ENCODE peak calls at places on chromosomes 2 and 18, in ten cellular contexts. U is hepatocyte, J is endothelial cell of umbilical vein, M is PC-9, L is vagina, K is GM23248, Y is colonic mucosa, C is body of pancreas, S is aorta, A is stomach. O is an unnamed sample.

GRCh38 chr18:69469444-69469919 is 68.8 kb downstream of the DOK6 start:
- DNase-seq in U (no peak), J (no peak), M (no peak), L (no peak), K (peak; percentile 7), Y (no peak), C (no peak), S (peak; percentile 71), A (no peak), O (peak; percentile 11)

GRCh38 chr2:222433381-222434173 is 9.2 kb downstream of the SGPP2 start:
- DNase-seq in U (no peak), J (no peak), M (peak; percentile 84), L (peak; percentile 81), K (no peak), Y (no peak), C (no peak), S (no peak), A (no peak), O (no peak)

GRCh38 chr2:29606105-29606871 is 315.1 kb downstream of the ALK start:
- DNase-seq in U (no peak), J (no peak), M (no peak), L (no peak), K (peak; percentile 83), Y (no peak), C (no peak), S (no peak), A (no peak), O (no peak)

GRCh38 chr2:231410293-231411004 is 14.9 kb downstream of the B3GNT7 start:
- DNase-seq in U (no peak), J (no peak), M (no peak), L (no peak), K (no peak), Y (no peak), C (no peak), S (no peak), A (no peak), O (no peak)

GRCh38 chr2:27024188-27024587 is 8.6 kb upstream of the TMEM214 start:
- DNase-seq in U (no peak), J (no peak), M (no peak), L (no peak), K (peak; percentile 19), Y (no peak), C (no peak), S (no peak), A (no peak), O (no peak)

GRCh38 chr2:67927489-67927888 is 135.3 kb downstream of the C1D start:
- DNase-seq in U (no peak), J (no peak), M (no peak), L (no peak), K (no peak), Y (no peak), C (no peak), S (no peak), A (no peak), O (no peak)

GRCh38 chr18:79332601-79333000 is 63.1 kb upstream of the NFATC1 start:
- DNase-seq in U (no peak), J (no peak), M (no peak), L (no peak), K (no peak), Y (no peak), C (no peak), S (no peak), A (no peak), O (no peak)

GRCh38 chr2:118224144-118224887 is 136.0 kb downstream of the INSIG2 start:
- DNase-seq in U (peak; percentile 21), J (no peak), M (no peak), L (no peak), K (peak; percentile 74), Y (peak; percentile 20), C (no peak), S (no peak), A (no peak), O (no peak)

GRCh38 chr2:241844831-241845578 is 13.7 kb downstream of the PDCD1 start:
- DNase-seq in U (no peak), J (no peak), M (no peak), L (no peak), K (no peak), Y (peak; percentile 13), C (no peak), S (peak; percentile 72), A (no peak), O (no peak)

GRCh38 chr2:241844066-241844728 is 14.5 kb downstream of the PDCD1 start:
- DNase-seq in U (peak; percentile 93), J (peak; percentile 44), M (no peak), L (no peak), K (peak; percentile 86), Y (peak; percentile 78), C (peak; percentile 68), S (peak; percentile 97), A (peak; percentile 77), O (peak; percentile 56)

GRCh38 chr2:241842620-241843211 is 16.0 kb downstream of the PDCD1 start:
- DNase-seq in U (peak; percentile 24), J (no peak), M (no peak), L (no peak), K (no peak), Y (no peak), C (peak; percentile 35), S (peak; percentile 85), A (peak; percentile 50), O (peak; percentile 42)

GRCh38 chr2:241842067-241842415 is 16.7 kb downstream of the PDCD1 start:
- DNase-seq in U (no peak), J (no peak), M (no peak), L (no peak), K (no peak), Y (no peak), C (no peak), S (peak; percentile 62), A (no peak), O (no peak)

DNA sequence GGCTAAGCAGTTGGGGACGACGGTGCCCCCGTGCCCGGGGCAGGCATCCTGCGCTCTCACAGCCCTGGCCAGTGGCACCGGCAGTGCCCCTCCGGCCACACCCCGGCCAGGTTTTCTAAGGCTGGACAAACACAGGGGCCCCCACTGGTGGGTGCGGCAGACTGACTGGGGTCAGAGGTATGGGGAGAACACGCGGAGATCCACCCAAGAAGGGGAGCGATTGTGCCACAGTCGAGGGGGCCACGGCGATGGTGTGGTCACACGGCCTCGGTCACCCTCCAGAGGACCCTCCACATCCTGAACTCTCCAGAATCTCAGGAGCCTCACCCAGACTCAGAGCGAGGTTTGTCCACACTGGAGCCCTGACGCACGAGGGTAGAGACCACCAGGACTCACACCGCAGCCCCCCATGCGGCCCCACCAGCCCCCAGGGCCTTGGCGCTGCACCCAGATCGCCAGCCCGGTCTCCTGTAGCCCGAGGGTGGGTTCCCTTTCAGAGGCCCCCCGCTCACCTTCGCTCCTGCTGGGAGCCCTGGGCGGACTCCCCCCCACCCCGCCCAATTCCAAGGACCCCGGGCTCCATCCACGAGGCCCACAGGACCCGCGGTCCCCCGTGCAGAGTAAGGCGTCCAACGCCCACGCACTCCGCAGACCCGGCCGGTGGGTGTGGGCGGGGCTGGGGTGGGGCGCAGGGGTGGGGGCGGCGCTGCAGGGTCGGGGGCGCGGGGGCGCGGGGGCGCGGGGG is 15.2 kb downstream of the PDCD1 start:
- DNase-seq in U (no peak), J (no peak), M (no peak), L (no peak), K (no peak), Y (peak; percentile 21), C (no peak), S (peak; percentile 72), A (no peak), O (no peak)
- H3K27ac ChIP-seq in U (no peak overlapping the region), J (no peak overlapping the region), M (no peak overlapping the region), L (peak overlapping the region; percentile 73), K (no peak overlapping the region), Y (peak overlapping the region; percentile 32), C (no peak overlapping the region), S (no peak overlapping the region), A (peak overlapping the region; percentile 72), O (no peak overlapping the region)

DNA sequence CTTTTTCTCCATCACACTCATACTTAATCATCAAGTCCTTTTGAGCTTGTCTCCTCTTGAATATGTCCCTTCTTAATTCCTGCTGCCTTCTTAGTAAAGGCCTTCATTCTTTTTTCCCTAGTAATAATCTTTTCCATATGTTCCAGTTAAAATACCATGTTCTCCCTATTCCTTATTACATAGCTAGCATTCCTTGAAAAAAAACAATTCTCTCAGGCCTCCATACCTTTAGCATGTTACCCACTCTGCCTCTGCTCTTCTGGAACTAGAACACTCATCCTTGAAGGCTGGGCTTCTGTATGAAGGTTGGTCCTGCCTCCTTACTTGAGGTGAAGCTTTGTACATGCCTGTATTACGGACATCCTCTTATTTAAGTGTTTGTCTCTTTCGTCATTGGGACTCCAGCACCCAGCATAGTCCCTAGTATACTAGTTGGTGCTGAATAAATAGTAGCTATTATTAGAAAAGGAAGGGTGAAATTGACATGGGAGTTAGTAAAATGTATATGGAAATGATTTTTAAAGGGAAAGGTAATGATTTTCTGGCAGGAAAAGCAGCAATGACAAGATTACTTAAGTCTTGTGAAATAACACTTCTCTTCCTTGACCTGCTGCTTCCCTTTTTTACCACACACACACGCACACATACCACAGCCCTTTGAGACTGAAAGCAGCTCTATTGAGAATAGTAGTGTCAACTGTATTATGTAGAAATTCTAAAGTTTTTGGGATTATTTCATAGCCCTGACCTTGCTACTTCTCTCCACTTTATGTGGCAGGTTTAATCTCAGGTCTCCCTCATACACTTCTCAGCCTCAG is 45.6 kb downstream of the REL start:
- DNase-seq in U (no peak), J (no peak), M (no peak), L (no peak), K (peak; percentile 44), Y (no peak), C (no peak), S (no peak), A (no peak), O (no peak)
- H3K27ac ChIP-seq in U (peak overlapping the region; percentile 2), J (no peak overlapping the region), M (no peak overlapping the region), L (no peak overlapping the region), K (peak overlapping the region; percentile 40), Y (peak overlapping the region; percentile 17), C (no peak overlapping the region), S (no peak overlapping the region), A (peak overlapping the region; percentile 63), O (no peak overlapping the region)

DNA sequence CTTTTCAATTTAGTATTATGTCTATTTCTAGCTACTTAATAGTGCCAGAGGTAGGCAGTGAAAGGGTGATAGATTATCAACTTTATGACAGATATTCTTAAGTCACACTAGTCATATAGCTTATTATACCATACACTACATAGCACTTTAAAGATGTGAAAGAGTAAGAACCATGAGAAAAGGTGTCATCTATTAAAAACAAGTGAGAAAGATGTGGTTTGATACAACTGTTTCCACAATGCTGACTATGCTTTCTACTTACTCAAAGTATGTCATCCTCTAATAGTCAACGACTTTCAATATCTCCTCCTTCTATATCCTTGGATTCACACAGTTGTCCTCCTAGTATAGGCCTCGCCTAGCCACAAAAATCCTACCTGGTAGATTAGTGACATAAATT is 132.9 kb upstream of the WDSUB1 start:
- DNase-seq in U (no peak), J (no peak), M (no peak), L (no peak), K (no peak), Y (no peak), C (no peak), S (no peak), A (no peak), O (no peak)
- H3K27ac ChIP-seq in U (no peak overlapping the region), J (no peak overlapping the region), M (no peak overlapping the region), L (no peak overlapping the region), K (no peak overlapping the region), Y (no peak overlapping the region), C (no peak overlapping the region), S (no peak overlapping the region), A (no peak overlapping the region), O (no peak overlapping the region)

DNA sequence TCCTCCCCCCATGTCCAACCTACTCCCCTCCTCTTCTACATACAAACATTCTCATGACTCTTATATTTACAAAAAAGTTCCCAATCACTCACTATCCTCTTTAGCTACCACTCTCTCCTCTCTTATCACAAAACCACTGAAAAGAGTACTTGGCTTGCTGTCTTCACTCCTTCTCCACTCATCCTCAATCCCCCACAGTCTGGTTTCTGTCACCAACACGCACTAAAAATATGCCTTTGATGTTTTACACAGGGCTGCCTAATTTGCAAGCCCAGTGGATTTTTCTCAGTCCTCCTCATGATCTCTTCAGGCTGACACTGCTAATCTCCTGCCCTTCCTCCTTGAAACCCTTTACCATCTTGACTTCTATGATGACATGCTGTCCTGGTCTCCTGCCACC is 159.4 kb downstream of the TNS1 start:
- DNase-seq in U (no peak), J (no peak), M (no peak), L (no peak), K (no peak), Y (no peak), C (no peak), S (no peak), A (no peak), O (no peak)
- H3K27ac ChIP-seq in U (no peak overlapping the region), J (no peak overlapping the region), M (no peak overlapping the region), L (no peak overlapping the region), K (no peak overlapping the region), Y (no peak overlapping the region), C (no peak overlapping the region), S (no peak overlapping the region), A (peak overlapping the region; percentile 2), O (no peak overlapping the region)

O was measured in trophoblast cell.